ENCODE peak calls at places on chromosomes 4 and X, in seven cellular contexts. H is tibial nerve; L is cardiac septum; K is CD8-positive, alpha-beta T cell; V is EH; C is activated naive CD8-positive, alpha-beta T cell treated with anti-CD3 and anti-CD28 coated beads, Interleukin-2, amount 50 U/mL, for 16 hours; Q is fibroblast of the conjunctiva. U is an unnamed sample.
A peak's percentile ranks its signal among the peaks of the same experiment; 100 is the strongest.

GRCh38 chr4:64417974-64418373 is 8.7 kb upstream of the TECRL start:
- DNase-seq in H (no peak), L (no peak), K (no peak), V (no peak), C (no peak), Q (no peak), U (peak; percentile 2)

GRCh38 chr4:145487626-145488025 is 6.0 kb downstream of the SMAD1 start:
- DNase-seq in H (no peak), L (no peak), K (no peak), V (no peak), C (no peak), Q (no peak), U (no peak)

GRCh38 chr4:120232050-120232449 is 165.4 kb upstream of the MAD2L1 start:
- DNase-seq in H (no peak), L (no peak), K (no peak), V (no peak), C (no peak), Q (no peak), U (no peak)

GRCh38 chr4:11765849-11766453 is 337.3 kb upstream of the HS3ST1 start:
- DNase-seq in H (no peak), L (no peak), K (peak; percentile 11), V (peak; percentile 6), C (no peak), Q (no peak), U (peak; percentile 70)

GRCh38 chr4:120960868-120961267 is 38.3 kb upstream of the PRDM5 start:
- DNase-seq in H (no peak), L (no peak), K (no peak), V (no peak), C (no peak), Q (no peak), U (no peak)

GRCh38 chr4:109560687-109561452 is 824 bp downstream of the MCUB start:
- DNase-seq in H (no peak), L (peak; percentile 83), K (peak; percentile 61), V (peak; percentile 81), C (no peak), Q (peak; percentile 43), U (peak; percentile 80)

GRCh38 chrX:15738686-15739016 is 581 bp downstream of the CA5B start:
- DNase-seq in H (no peak), L (no peak), K (no peak), V (no peak), C (no peak), Q (no peak), U (no peak)

GRCh38 chrX:104172788-104173187 is 6.5 kb downstream of the FAM199X start:
- DNase-seq in H (no peak), L (no peak), K (no peak), V (no peak), C (no peak), Q (no peak), U (no peak)

GRCh38 chrX:65723706-65724105 is 56.3 kb downstream of the MSN start:
- DNase-seq in H (no peak), L (no peak), K (peak; percentile 13), V (peak; percentile 48), C (peak; percentile 1), Q (no peak), U (no peak)

GRCh38 chr4:3657917-3658913 is 108.0 kb upstream of the ADRA2C start:
- DNase-seq in H (no peak), L (no peak), K (no peak), V (peak; percentile 98), C (no peak), Q (no peak), U (no peak)

GRCh38 chr4:119697887-119698393 is 69.3 kb upstream of the PDE5A start:
- DNase-seq in H (no peak), L (no peak), K (no peak), V (no peak), C (no peak), Q (no peak), U (no peak)

GRCh38 chr4:109278594-109279031 is 23.8 kb downstream of the COL25A1 start:
- DNase-seq in H (no peak), L (no peak), K (no peak), V (no peak), C (no peak), Q (no peak), U (no peak)

GRCh38 chr4:54783402-54784110 is 125.8 kb downstream of the KIT start:
- DNase-seq in H (no peak), L (no peak), K (no peak), V (peak; percentile 87), C (no peak), Q (no peak), U (no peak)

U was measured in cardiac muscle cell.